ENCODE peak calls at places on chromosomes 1 and 21, in six cellular contexts. One of them, this sample, is unnamed.

GRCh38 chr1:213523781-213524398 is 463.9 kb upstream of the PROX1 start:
- DNase-seq in tibial artery: no peak
- DNase-seq in hepatocyte: no peak
- DNase-seq in effector memory CD4-positive, alpha-beta T cell: no peak
- DNase-seq in GM23338: no peak
- DNase-seq in pancreas: no peak
- DNase-seq in this sample: peak; percentile 17

GRCh38 chr1:244815600-244816099 is 19.8 kb upstream of the COX20 start:
- DNase-seq in tibial artery: peak; percentile 24
- DNase-seq in hepatocyte: no peak
- DNase-seq in effector memory CD4-positive, alpha-beta T cell: no peak
- DNase-seq in GM23338: peak; percentile 87
- DNase-seq in pancreas: no peak
- DNase-seq in this sample: no peak

GRCh38 chr21:39451332-39452206 is at the start of gene SH3BGR:
- DNase-seq in tibial artery: peak; percentile 66
- DNase-seq in hepatocyte: no peak
- DNase-seq in effector memory CD4-positive, alpha-beta T cell: no peak
- DNase-seq in GM23338: peak; percentile 93
- DNase-seq in pancreas: peak; percentile 74
- DNase-seq in this sample: no peak

GRCh38 chr1:6519935-6520621 is 28.6 kb upstream of the PLEKHG5 start:
- DNase-seq in tibial artery: no peak
- DNase-seq in hepatocyte: peak; percentile 78
- DNase-seq in effector memory CD4-positive, alpha-beta T cell: no peak
- DNase-seq in GM23338: peak; percentile 96
- DNase-seq in pancreas: no peak
- DNase-seq in this sample: peak; percentile 51

GRCh38 chr1:11204396-11205190 is 15.4 kb downstream of the ANGPTL7 start:
- DNase-seq in tibial artery: no peak
- DNase-seq in hepatocyte: no peak
- DNase-seq in effector memory CD4-positive, alpha-beta T cell: no peak
- DNase-seq in GM23338: no peak
- DNase-seq in pancreas: no peak
- DNase-seq in this sample: no peak

GRCh38 chr1:201662646-201663045 is 123.7 kb downstream of the NAV1 start:
- DNase-seq in tibial artery: no peak
- DNase-seq in hepatocyte: no peak
- DNase-seq in effector memory CD4-positive, alpha-beta T cell: no peak
- DNase-seq in GM23338: no peak
- DNase-seq in pancreas: no peak
- DNase-seq in this sample: no peak

GRCh38 chr1:201791051-201791774 is 37.7 kb upstream of the IPO9 start:
- DNase-seq in tibial artery: no peak
- DNase-seq in hepatocyte: no peak
- DNase-seq in effector memory CD4-positive, alpha-beta T cell: no peak
- DNase-seq in GM23338: no peak
- DNase-seq in pancreas: no peak
- DNase-seq in this sample: no peak

GRCh38 chr1:228734881-228735801 is at the start of gene RHOU:
- DNase-seq in tibial artery: peak; percentile 63
- DNase-seq in hepatocyte: peak; percentile 93
- DNase-seq in effector memory CD4-positive, alpha-beta T cell: peak; percentile 49
- DNase-seq in GM23338: peak; percentile 67
- DNase-seq in pancreas: peak; percentile 74
- DNase-seq in this sample: peak; percentile 53

GRCh38 chr1:29821605-29822004 is 585.3 kb downstream of the PTPRU start:
- DNase-seq in tibial artery: no peak
- DNase-seq in hepatocyte: no peak
- DNase-seq in effector memory CD4-positive, alpha-beta T cell: no peak
- DNase-seq in GM23338: peak; percentile 65
- DNase-seq in pancreas: no peak
- DNase-seq in this sample: no peak

GRCh38 chr1:10888289-10888688 is 91.8 kb upstream of the CASZ1 start:
- DNase-seq in tibial artery: no peak
- DNase-seq in hepatocyte: no peak
- DNase-seq in effector memory CD4-positive, alpha-beta T cell: no peak
- DNase-seq in GM23338: peak; percentile 75
- DNase-seq in pancreas: no peak
- DNase-seq in this sample: no peak

GRCh38 chr1:53137729-53138128 is 4.7 kb downstream of the SLC1A7 start:
- DNase-seq in tibial artery: no peak
- DNase-seq in hepatocyte: no peak
- DNase-seq in effector memory CD4-positive, alpha-beta T cell: no peak
- DNase-seq in GM23338: peak; percentile 43
- DNase-seq in pancreas: no peak
- DNase-seq in this sample: no peak

GRCh38 chr1:37038079-37038702 is 3.9 kb upstream of the GRIK3 start:
- DNase-seq in tibial artery: no peak
- DNase-seq in hepatocyte: peak; percentile 52
- DNase-seq in effector memory CD4-positive, alpha-beta T cell: no peak
- DNase-seq in GM23338: peak; percentile 63
- DNase-seq in pancreas: no peak
- DNase-seq in this sample: peak; percentile 78

GRCh38 chr21:27108228-27108627 is 141.3 kb upstream of the ADAMTS5 start:
- DNase-seq in tibial artery: no peak
- DNase-seq in hepatocyte: no peak
- DNase-seq in effector memory CD4-positive, alpha-beta T cell: no peak
- DNase-seq in GM23338: no peak
- DNase-seq in pancreas: no peak
- DNase-seq in this sample: no peak

GRCh38 chr1:64228181-64228957 is 24.9 kb downstream of the UBE2U start:
- DNase-seq in tibial artery: no peak
- DNase-seq in hepatocyte: no peak
- DNase-seq in effector memory CD4-positive, alpha-beta T cell: no peak
- DNase-seq in GM23338: no peak
- DNase-seq in pancreas: no peak
- DNase-seq in this sample: no peak

GRCh38 chr1:59057211-59057694 is 239.6 kb upstream of the FGGY start:
- DNase-seq in tibial artery: peak; percentile 86
- DNase-seq in hepatocyte: peak; percentile 91
- DNase-seq in effector memory CD4-positive, alpha-beta T cell: no peak
- DNase-seq in GM23338: peak; percentile 27
- DNase-seq in pancreas: peak; percentile 77
- DNase-seq in this sample: no peak

GRCh38 chr1:174812656-174813055 is 187.1 kb upstream of the CACYBP start:
- DNase-seq in tibial artery: no peak
- DNase-seq in hepatocyte: peak; percentile 22
- DNase-seq in effector memory CD4-positive, alpha-beta T cell: no peak
- DNase-seq in GM23338: peak; percentile 30
- DNase-seq in pancreas: no peak
- DNase-seq in this sample: no peak

GRCh38 chr1:50644447-50645105 is 221.3 kb upstream of the DMRTA2 start:
- DNase-seq in tibial artery: no peak
- DNase-seq in hepatocyte: peak; percentile 10
- DNase-seq in effector memory CD4-positive, alpha-beta T cell: no peak
- DNase-seq in GM23338: peak; percentile 32
- DNase-seq in pancreas: no peak
- DNase-seq in this sample: no peak

GRCh38 chr1:8794605-8795004 is 22.8 kb downstream of the RERE start:
- DNase-seq in tibial artery: no peak
- DNase-seq in hepatocyte: no peak
- DNase-seq in effector memory CD4-positive, alpha-beta T cell: no peak
- DNase-seq in GM23338: peak; percentile 64
- DNase-seq in pancreas: no peak
- DNase-seq in this sample: no peak

GRCh38 chr1:206674745-206675175 is 9.9 kb upstream of the MAPKAPK2 start:
- DNase-seq in tibial artery: peak; percentile 81
- DNase-seq in hepatocyte: peak; percentile 83
- DNase-seq in effector memory CD4-positive, alpha-beta T cell: no peak
- DNase-seq in GM23338: no peak
- DNase-seq in pancreas: no peak
- DNase-seq in this sample: no peak

GRCh38 chr1:1273152-1273534 is 511 bp downstream of the UBE2J2 start:
- DNase-seq in tibial artery: no peak
- DNase-seq in hepatocyte: no peak
- DNase-seq in effector memory CD4-positive, alpha-beta T cell: no peak
- DNase-seq in GM23338: no peak
- DNase-seq in pancreas: no peak
- DNase-seq in this sample: no peak

GRCh38 chr1:44208216-44208615 is 5.1 kb upstream of the DMAP1 start:
- DNase-seq in tibial artery: no peak
- DNase-seq in hepatocyte: no peak
- DNase-seq in effector memory CD4-positive, alpha-beta T cell: no peak
- DNase-seq in GM23338: no peak
- DNase-seq in pancreas: no peak
- DNase-seq in this sample: no peak

GRCh38 chr21:29135481-29135880 is 5.0 kb downstream of the MAP3K7CL start:
- DNase-seq in tibial artery: no peak
- DNase-seq in hepatocyte: no peak
- DNase-seq in effector memory CD4-positive, alpha-beta T cell: no peak
- DNase-seq in GM23338: no peak
- DNase-seq in pancreas: no peak
- DNase-seq in this sample: no peak

GRCh38 chr1:236124965-236125364 is 17.4 kb upstream of the GPR137B start:
- DNase-seq in tibial artery: no peak
- DNase-seq in hepatocyte: no peak
- DNase-seq in effector memory CD4-positive, alpha-beta T cell: no peak
- DNase-seq in GM23338: peak; percentile 30
- DNase-seq in pancreas: no peak
- DNase-seq in this sample: no peak

GRCh38 chr1:2233997-2234761 is 6.1 kb downstream of the SKI start:
- DNase-seq in tibial artery: peak; percentile 97
- DNase-seq in hepatocyte: peak; percentile 87
- DNase-seq in effector memory CD4-positive, alpha-beta T cell: peak; percentile 79
- DNase-seq in GM23338: peak; percentile 10
- DNase-seq in pancreas: no peak
- DNase-seq in this sample: no peak

GRCh38 chr1:231211005-231211857 is 29.8 kb upstream of the GNPAT start:
- DNase-seq in tibial artery: peak; percentile 61
- DNase-seq in hepatocyte: peak; percentile 91
- DNase-seq in effector memory CD4-positive, alpha-beta T cell: peak; percentile 76
- DNase-seq in GM23338: peak; percentile 94
- DNase-seq in pancreas: peak; percentile 76
- DNase-seq in this sample: peak; percentile 93

GRCh38 chr1:174643206-174643605 is 195.4 kb downstream of the GPR52 start:
- DNase-seq in tibial artery: no peak
- DNase-seq in hepatocyte: no peak
- DNase-seq in effector memory CD4-positive, alpha-beta T cell: no peak
- DNase-seq in GM23338: no peak
- DNase-seq in pancreas: no peak
- DNase-seq in this sample: no peak

GRCh38 chr1:62436039-62436465 is 797 bp upstream of the USP1 start:
- DNase-seq in tibial artery: no peak
- DNase-seq in hepatocyte: no peak
- DNase-seq in effector memory CD4-positive, alpha-beta T cell: no peak
- DNase-seq in GM23338: no peak
- DNase-seq in pancreas: peak; percentile 92
- DNase-seq in this sample: no peak

GRCh38 chr1:233242827-233243483 is 52.6 kb downstream of the PCNX2 start:
- DNase-seq in tibial artery: no peak
- DNase-seq in hepatocyte: peak; percentile 21
- DNase-seq in effector memory CD4-positive, alpha-beta T cell: no peak
- DNase-seq in GM23338: no peak
- DNase-seq in pancreas: no peak
- DNase-seq in this sample: no peak

GRCh38 chr1:96721382-96722160 is at the start of gene PTBP2:
- DNase-seq in tibial artery: peak; percentile 76
- DNase-seq in hepatocyte: peak; percentile 93
- DNase-seq in effector memory CD4-positive, alpha-beta T cell: peak; percentile 70
- DNase-seq in GM23338: peak; percentile 89
- DNase-seq in pancreas: peak; percentile 72
- DNase-seq in this sample: peak; percentile 86

GRCh38 chr21:31526040-31526439 is 133.5 kb upstream of the SOD1 start:
- DNase-seq in tibial artery: no peak
- DNase-seq in hepatocyte: no peak
- DNase-seq in effector memory CD4-positive, alpha-beta T cell: no peak
- DNase-seq in GM23338: peak; percentile 33
- DNase-seq in pancreas: no peak
- DNase-seq in this sample: no peak
- H3K4me3 ChIP-seq in tibial artery: no peak overlapping the region
- H3K4me3 ChIP-seq in hepatocyte: no peak overlapping the region
- H3K4me3 ChIP-seq in effector memory CD4-positive, alpha-beta T cell: no peak overlapping the region
- H3K4me3 ChIP-seq in GM23338: no peak overlapping the region
- H3K4me3 ChIP-seq in pancreas: no peak overlapping the region
- H3K4me3 ChIP-seq in this sample: no peak overlapping the region

GRCh38 chr1:163145435-163145834 is 57.3 kb downstream of the RGS5 start:
- DNase-seq in tibial artery: no peak
- DNase-seq in hepatocyte: no peak
- DNase-seq in effector memory CD4-positive, alpha-beta T cell: no peak
- DNase-seq in GM23338: no peak
- DNase-seq in pancreas: no peak
- DNase-seq in this sample: no peak
- H3K4me3 ChIP-seq in tibial artery: no peak overlapping the region
- H3K4me3 ChIP-seq in hepatocyte: no peak overlapping the region
- H3K4me3 ChIP-seq in effector memory CD4-positive, alpha-beta T cell: no peak overlapping the region
- H3K4me3 ChIP-seq in GM23338: no peak overlapping the region
- H3K4me3 ChIP-seq in pancreas: no peak overlapping the region
- H3K4me3 ChIP-seq in this sample: no peak overlapping the region

DNA sequence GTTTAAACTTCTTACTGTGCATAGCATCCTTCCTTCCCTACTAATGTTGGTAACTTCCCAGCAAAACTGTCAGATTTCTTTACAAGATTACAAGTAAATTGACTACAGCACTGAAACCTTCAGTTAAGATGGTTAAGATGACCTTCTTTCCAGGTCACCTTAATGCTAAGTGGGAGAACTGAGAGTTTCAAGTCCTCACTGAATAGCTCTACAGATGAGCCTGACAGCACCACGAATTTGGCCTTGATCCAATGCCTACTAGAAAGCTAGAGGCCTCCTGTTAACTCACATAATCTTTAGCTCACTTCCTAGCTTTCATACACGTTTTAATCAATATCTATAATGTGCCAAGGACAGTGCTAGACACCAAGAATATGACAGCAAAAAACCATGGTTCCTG is 276.0 kb upstream of the PLD5 start:
- DNase-seq in tibial artery: no peak
- DNase-seq in hepatocyte: no peak
- DNase-seq in effector memory CD4-positive, alpha-beta T cell: no peak
- DNase-seq in GM23338: no peak
- DNase-seq in pancreas: no peak
- DNase-seq in this sample: no peak
- H3K4me3 ChIP-seq in tibial artery: no peak overlapping the region
- H3K4me3 ChIP-seq in hepatocyte: no peak overlapping the region
- H3K4me3 ChIP-seq in effector memory CD4-positive, alpha-beta T cell: no peak overlapping the region
- H3K4me3 ChIP-seq in GM23338: no peak overlapping the region
- H3K4me3 ChIP-seq in pancreas: no peak overlapping the region
- H3K4me3 ChIP-seq in this sample: no peak overlapping the region

GRCh38 chr1:36008546-36009197 is 75.2 kb upstream of the TEKT2 start:
- DNase-seq in tibial artery: no peak
- DNase-seq in hepatocyte: peak; percentile 45
- DNase-seq in effector memory CD4-positive, alpha-beta T cell: no peak
- DNase-seq in GM23338: peak; percentile 5
- DNase-seq in pancreas: no peak
- DNase-seq in this sample: no peak
- H3K4me3 ChIP-seq in tibial artery: no peak overlapping the region
- H3K4me3 ChIP-seq in hepatocyte: no peak overlapping the region
- H3K4me3 ChIP-seq in effector memory CD4-positive, alpha-beta T cell: no peak overlapping the region
- H3K4me3 ChIP-seq in GM23338: no peak overlapping the region
- H3K4me3 ChIP-seq in pancreas: no peak overlapping the region
- H3K4me3 ChIP-seq in this sample: no peak overlapping the region

GRCh38 chr1:45488978-45489377 is 2.0 kb downstream of the TESK2 start:
- DNase-seq in tibial artery: no peak
- DNase-seq in hepatocyte: no peak
- DNase-seq in effector memory CD4-positive, alpha-beta T cell: no peak
- DNase-seq in GM23338: peak; percentile 17
- DNase-seq in pancreas: no peak
- DNase-seq in this sample: no peak
- H3K4me3 ChIP-seq in tibial artery: no peak overlapping the region
- H3K4me3 ChIP-seq in hepatocyte: no peak overlapping the region
- H3K4me3 ChIP-seq in effector memory CD4-positive, alpha-beta T cell: no peak overlapping the region
- H3K4me3 ChIP-seq in GM23338: peak overlapping the region; percentile 91
- H3K4me3 ChIP-seq in pancreas: no peak overlapping the region
- H3K4me3 ChIP-seq in this sample: no peak overlapping the region